ENCODE peak calls at places on chromosomes 1 and 21, in ten cellular contexts. U is stimulated activated CD4-positive, alpha-beta T cell treated with anti-CD3 and anti-CD28 coated beads, TNF-alpha, amount 100 ng/mL, for 24 hours; L is SHP77; I is stromal cell of bone marrow; Q is GM13977; A is kidney glomerular epithelial cell; W is T follicular helper cell; D is WERI-Rb-1; Y is D721Med; H is progenitor cell of endocrine pancreas. T is an unnamed sample.

GRCh38 chr1:207952617-207953542 is 42.0 kb upstream of the CD34 start:
- DNase-seq in U (no peak), L (no peak), I (no peak), Y (no peak), Q (peak; percentile 36), W (no peak), H (no peak), A (no peak), D (no peak), T (no peak)

GRCh38 chr1:75643460-75643859 is 32.5 kb upstream of the SLC44A5 start:
- DNase-seq in A (no peak), U (no peak), H (no peak), Q (no peak), L (no peak), D (no peak), Y (no peak), W (no peak), I (no peak), T (no peak)

GRCh38 chr21:46409641-46410406 is 48.9 kb upstream of the DIP2A start:
- DNase-seq in I (no peak), L (no peak), D (no peak), A (no peak), H (no peak), U (no peak), Y (no peak), Q (no peak), W (no peak), T (no peak)

GRCh38 chr1:120133228-120133927 is 42.9 kb downstream of the SEC22B start:
- DNase-seq in I (no peak), L (no peak), D (no peak), H (no peak), W (no peak), Q (peak; percentile 3), A (no peak), U (no peak), Y (no peak), T (no peak)

GRCh38 chr1:161229896-161230295 is 4.0 kb downstream of the TOMM40L start:
- DNase-seq in W (no peak), H (no peak), Q (no peak), L (no peak), A (no peak), Y (no peak), D (no peak), U (no peak), I (no peak), T (no peak)

GRCh38 chr21:27024971-27025370 is 58.1 kb upstream of the ADAMTS5 start:
- DNase-seq in H (no peak), A (no peak), Y (no peak), U (no peak), W (no peak), L (no peak), D (no peak), Q (no peak), I (no peak), T (no peak)

GRCh38 chr1:189607477-189608096 is 870.1 kb downstream of the BRINP3 start:
- DNase-seq in L (no peak), H (no peak), Y (no peak), Q (no peak), W (no peak), U (no peak), I (no peak), D (no peak), A (no peak), T (no peak)

GRCh38 chr21:16794944-16795343 is 717.9 kb upstream of the CXADR start:
- DNase-seq in W (no peak), Q (no peak), A (peak; percentile 86), H (no peak), L (no peak), D (no peak), U (no peak), Y (no peak), I (peak; percentile 80), T (peak; percentile 67)

GRCh38 chr1:245489838-245490237 is 335.1 kb downstream of the KIF26B start:
- DNase-seq in W (no peak), Q (no peak), A (no peak), I (no peak), Y (no peak), U (no peak), D (no peak), H (no peak), L (no peak), T (no peak)

GRCh38 chr1:111592389-111593361 is 26.9 kb upstream of the RAP1A start:
- DNase-seq in L (no peak), Q (peak; percentile 58), I (peak; percentile 67), H (peak; percentile 26), A (peak; percentile 80), W (peak; percentile 72), U (peak; percentile 92), Y (no peak), D (peak; percentile 62), T (peak; percentile 79)

GRCh38 chr1:212536586-212536985 is 72.0 kb upstream of the ATF3 start:
- DNase-seq in D (no peak), L (no peak), I (no peak), A (no peak), U (no peak), H (no peak), Q (no peak), W (no peak), Y (no peak), T (no peak)

GRCh38 chr1:45230537-45230936 is 24.1 kb upstream of the ZSWIM5 start:
- DNase-seq in U (no peak), A (no peak), L (no peak), W (no peak), Y (no peak), Q (no peak), H (no peak), D (peak; percentile 15), I (no peak), T (no peak)

GRCh38 chr1:211621471-211622198 is 42.7 kb upstream of the SLC30A1 start:
- DNase-seq in Y (no peak), A (peak; percentile 54), Q (no peak), H (no peak), D (no peak), L (no peak), U (no peak), I (no peak), W (no peak), T (no peak)

GRCh38 chr21:20646431-20646830 is 351.8 kb upstream of the NCAM2 start:
- DNase-seq in H (no peak), L (no peak), U (no peak), W (no peak), Y (no peak), A (no peak), Q (no peak), I (no peak), D (no peak), T (no peak)

GRCh38 chr1:223037845-223038244 is 105.2 kb downstream of the TLR5 start:
- DNase-seq in Q (no peak), Y (no peak), W (no peak), D (no peak), U (no peak), I (no peak), L (no peak), H (no peak), A (no peak), T (no peak)

GRCh38 chr1:17874231-17874630 is 119.1 kb downstream of the ACTL8 start:
- DNase-seq in D (no peak), I (peak; percentile 62), A (peak; percentile 91), Q (no peak), W (no peak), Y (no peak), U (no peak), L (no peak), H (no peak), T (peak; percentile 82)

GRCh38 chr1:230010618-230011332 is 56.3 kb upstream of the GALNT2 start:
- DNase-seq in Q (no peak), D (no peak), L (no peak), A (no peak), U (no peak), Y (no peak), I (no peak), H (no peak), W (no peak), T (no peak)